ENCODE peak calls at places on chromosomes 1 and 21, in five cellular contexts. E is heart left ventricle, D is heart right ventricle, Y is fibroblast of lung, X is breast epithelium. R is an unnamed sample.

GRCh38 chr1:228459091-228459993 is 27.8 kb upstream of the RNF187 start:
- DNase-seq in E (peak; percentile 60), D (peak; percentile 58), Y (peak; percentile 75), X (no peak), R (no peak)

GRCh38 chr1:202214089-202214843 is 20.7 kb downstream of the LGR6 start:
- DNase-seq in E (no peak), D (no peak), Y (no peak), X (peak; percentile 32), R (no peak)

GRCh38 chr1:21703318-21703963 is 34.3 kb upstream of the RAP1GAP start:
- DNase-seq in E (no peak), D (no peak), Y (peak; percentile 90), X (no peak), R (no peak)

GRCh38 chr21:44871576-44872265 is 1.8 kb downstream of the PTTG1IP start:
- DNase-seq in E (peak; percentile 70), D (peak; percentile 11), Y (peak; percentile 78), X (no peak), R (peak; percentile 75)

GRCh38 chr1:99264201-99265021 is at the start of gene PLPPR4:
- DNase-seq in E (peak; percentile 57), D (peak; percentile 55), Y (peak; percentile 62), X (peak; percentile 21), R (no peak)

GRCh38 chr1:23222742-23223141 is 5.4 kb upstream of the HTR1D start:
- DNase-seq in E (no peak), D (no peak), Y (no peak), X (no peak), R (no peak)

GRCh38 chr1:186566140-186566850 is 105.4 kb upstream of the PDC start:
- DNase-seq in E (no peak), D (no peak), Y (peak; percentile 38), X (no peak), R (no peak)

GRCh38 chr1:228018125-228018398 is 11.3 kb downstream of the WNT3A start:
- DNase-seq in E (no peak), D (peak; percentile 2), Y (no peak), X (no peak), R (no peak)

GRCh38 chr1:148162363-148162762 is 10.3 kb upstream of the NBPF11 start:
- DNase-seq in E (no peak), D (no peak), Y (no peak), X (no peak), R (peak; percentile 42)

GRCh38 chr1:31669433-31669785 is 24.7 kb upstream of the PEF1 start:
- DNase-seq in E (no peak), D (no peak), Y (no peak), X (no peak), R (no peak)

GRCh38 chr21:40504825-40505224 is 342.1 kb downstream of the DSCAM start:
- DNase-seq in E (no peak), D (no peak), Y (no peak), X (no peak), R (no peak)

GRCh38 chr1:68046885-68047658 is 3.4 kb downstream of the DIRAS3 start:
- DNase-seq in E (no peak), D (no peak), Y (no peak), X (no peak), R (no peak)

GRCh38 chr1:112359961-112360767 is 35.9 kb upstream of the CTTNBP2NL start:
- DNase-seq in E (peak; percentile 43), D (peak; percentile 23), Y (peak; percentile 75), X (peak; percentile 88), R (no peak)

GRCh38 chr1:176364231-176364905 is 98.6 kb upstream of the PAPPA2 start:
- DNase-seq in E (no peak), D (no peak), Y (no peak), X (no peak), R (no peak)

DNA sequence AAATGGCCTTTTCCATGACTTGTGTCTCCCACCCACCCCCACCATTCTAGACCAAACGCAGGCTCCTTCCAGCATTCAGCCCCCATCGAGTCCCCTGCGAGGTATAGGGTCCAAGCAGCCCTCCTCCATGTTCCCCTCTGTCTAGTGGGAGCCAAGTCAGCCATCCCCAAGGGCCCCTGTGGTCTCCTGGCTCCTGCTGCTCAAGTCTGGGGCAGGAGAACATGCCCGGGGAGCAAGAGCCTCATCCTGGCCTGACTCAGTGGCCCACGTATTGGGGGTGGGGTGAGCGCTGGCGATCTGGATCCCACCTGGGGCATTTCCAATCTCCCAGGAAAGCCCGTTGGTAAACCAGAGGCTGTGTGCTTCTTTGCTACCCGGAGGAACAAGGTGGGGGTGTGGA is 4.1 kb upstream of the PRDM16 start:
- DNase-seq in E (no peak), D (no peak), Y (no peak), X (no peak), R (peak; percentile 19)
- H3K4me1 ChIP-seq in E (peaks cover 6% of the 10 kb centered on the region), D (peaks cover 31% of the 10 kb centered on the region), Y (no peaks in the 10 kb centered on the region), X (peaks cover 13% of the 10 kb centered on the region), R (no peaks in the 10 kb centered on the region)

DNA sequence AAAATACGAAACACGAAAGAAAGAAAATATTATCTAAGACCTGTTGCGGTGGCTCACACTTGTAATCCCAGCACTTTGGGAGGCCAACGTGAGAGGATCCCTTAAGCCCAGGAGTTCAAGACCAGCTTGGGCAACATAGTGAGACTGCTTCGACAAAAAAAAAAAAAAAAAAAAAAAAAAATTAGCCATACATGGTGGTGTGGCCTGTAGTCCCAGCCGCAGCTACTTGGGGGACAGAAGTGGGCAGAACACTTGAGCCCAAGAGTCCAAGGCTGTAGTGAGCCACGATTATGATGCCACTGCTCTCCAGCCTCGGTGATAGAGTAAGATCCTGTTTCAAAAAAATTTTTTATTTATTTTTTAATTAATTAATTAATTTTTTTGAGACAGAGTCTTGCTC is 1.5 kb upstream of the RAB13 start:
- DNase-seq in E (no peak), D (no peak), Y (no peak), X (no peak), R (no peak)
- H3K27ac ChIP-seq in E (no peak overlapping the region), D (no peak overlapping the region), Y (no peak overlapping the region), X (no peak overlapping the region), R (peak overlapping the region; percentile 71)

GRCh38 chr1:117608758-117609157 is 2.9 kb downstream of the TENT5C start:
- DNase-seq in E (no peak), D (no peak), Y (no peak), X (no peak), R (no peak)
- H3K4me3 ChIP-seq in E (no peak overlapping the region), D (no peak overlapping the region), Y (no peak overlapping the region), X (no peak overlapping the region), R (no peak overlapping the region)

DNA sequence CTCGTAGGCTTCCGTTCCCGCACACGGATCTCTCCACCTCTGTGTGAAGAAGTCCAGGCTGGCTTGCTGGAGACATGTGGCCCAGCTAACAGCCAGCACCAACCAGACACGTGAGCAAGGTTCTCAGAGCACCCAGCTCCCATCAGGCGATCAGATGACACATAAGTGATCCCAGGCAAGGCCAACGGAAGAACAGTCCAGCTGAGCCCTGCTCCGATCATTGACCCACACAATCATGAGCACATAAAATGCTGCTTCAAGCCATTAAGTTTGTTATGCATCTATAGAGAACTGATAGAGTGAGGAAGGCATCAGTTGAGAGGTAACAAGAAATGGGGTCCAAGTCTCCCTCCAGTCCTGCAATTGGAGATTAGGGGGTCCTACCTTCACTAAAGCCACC is 15.4 kb downstream of the C1orf198 start:
- DNase-seq in E (no peak), D (no peak), Y (no peak), X (no peak), R (no peak)
- H3K4me1 ChIP-seq in E (peaks cover 40% of the 10 kb centered on the region), D (peaks cover 51% of the 10 kb centered on the region), Y (peaks cover 35% of the 10 kb centered on the region), X (peaks cover 17% of the 10 kb centered on the region), R (peaks cover 7% of the 10 kb centered on the region)

GRCh38 chr1:36239941-36240637 is 15.8 kb downstream of the THRAP3 start:
- DNase-seq in E (peak; percentile 80), D (no peak), Y (no peak), X (no peak), R (no peak)
- H3K27ac ChIP-seq in E (no peak overlapping the region), D (no peak overlapping the region), Y (peak overlapping the region; percentile 35), X (peak overlapping the region; percentile 41), R (no peak overlapping the region)

GRCh38 chr1:209375681-209376360 is 207.7 kb upstream of the CAMK1G start:
- DNase-seq in E (no peak), D (no peak), Y (peak; percentile 56), X (no peak), R (no peak)
- H3K4me3 ChIP-seq in E (no peak overlapping the region), D (no peak overlapping the region), Y (no peak overlapping the region), X (no peak overlapping the region), R (no peak overlapping the region)

DNA sequence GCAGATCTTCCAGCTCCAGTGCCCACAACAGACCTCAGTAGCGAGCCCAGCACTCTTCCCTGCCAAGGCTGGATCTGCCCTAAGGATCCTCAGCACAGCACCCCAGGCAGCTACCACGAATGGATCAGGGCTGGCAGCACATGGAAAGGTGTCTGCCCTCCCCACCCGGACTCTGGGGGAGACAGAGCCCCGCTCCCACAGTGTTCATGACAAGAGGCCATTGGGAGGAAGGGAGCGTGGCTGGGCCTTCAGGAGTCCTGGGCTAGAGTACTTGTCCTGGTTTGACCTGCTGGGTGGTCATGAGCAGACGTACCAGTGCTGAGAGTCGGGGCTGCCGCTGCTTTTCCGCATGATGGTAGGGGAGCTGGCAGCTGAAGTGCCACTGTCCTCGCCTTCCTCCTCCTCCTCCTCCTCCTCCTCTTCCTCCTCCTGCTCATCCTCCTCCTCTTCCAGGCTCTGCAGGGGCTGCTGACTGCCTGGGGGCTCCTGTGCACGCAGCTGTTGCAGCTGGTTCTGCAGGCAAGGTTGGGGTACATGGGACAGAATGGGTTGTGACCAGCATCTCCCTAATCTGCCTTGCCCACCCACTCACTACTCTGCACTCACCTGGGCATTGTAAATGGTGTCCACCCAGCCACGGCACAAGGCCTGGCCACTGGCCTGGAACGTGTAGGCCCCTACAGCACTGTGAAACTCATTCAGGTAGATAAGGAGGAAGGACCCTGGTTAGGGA is 2.9 kb upstream of the TNFRSF25 start:
- DNase-seq in E (no peak), D (no peak), Y (no peak), X (no peak), R (no peak)
- H3K4me1 ChIP-seq in E (peaks cover 5% of the 10 kb centered on the region), D (no peaks in the 10 kb centered on the region), Y (no peaks in the 10 kb centered on the region), X (no peaks in the 10 kb centered on the region), R (peaks cover 4% of the 10 kb centered on the region)

GRCh38 chr1:8477983-8478362 is 160.1 kb downstream of the SLC45A1 start:
- DNase-seq in E (no peak), D (no peak), Y (no peak), X (no peak), R (no peak)
- H3K27ac ChIP-seq in E (no peak overlapping the region), D (no peak overlapping the region), Y (peak overlapping the region; percentile 29), X (peak overlapping the region; percentile 1), R (no peak overlapping the region)

R was measured in RWPE2.